ENCODE peak calls at places on chromosomes 1 and 21, in four cellular contexts. N is H9, D is GM23248, A is Peyer's patch. R is an unnamed sample.

GRCh38 chr1:74508449-74508848 is 4.0 kb downstream of the LRRC53 start:
- DNase-seq in N (peak; percentile 31), D (no peak), A (no peak), R (no peak)

GRCh38 chr1:18440385-18441226 is 40.1 kb upstream of the KLHDC7A start:
- DNase-seq in N (no peak), D (no peak), A (no peak), R (no peak)

GRCh38 chr1:64686828-64687724 is 57.8 kb upstream of the RAVER2 start:
- DNase-seq in N (no peak), D (peak; percentile 74), A (no peak), R (no peak)

GRCh38 chr1:16324456-16324890 is 27.8 kb downstream of the FBXO42 start:
- DNase-seq in N (no peak), D (peak; percentile 90), A (no peak), R (no peak)

GRCh38 chr1:40532844-40533424 is 1.5 kb downstream of the ZNF684 start:
- DNase-seq in N (no peak), D (peak; percentile 66), A (no peak), R (peak; percentile 57)

GRCh38 chr1:98177751-98178150 is 256.9 kb upstream of the DPYD start:
- DNase-seq in N (no peak), D (no peak), A (no peak), R (no peak)

GRCh38 chr1:212656730-212657129 is 42.9 kb downstream of the BATF3 start:
- DNase-seq in N (no peak), D (peak; percentile 18), A (no peak), R (no peak)

GRCh38 chr1:36486436-36487335 is 4.0 kb upstream of the CSF3R start:
- DNase-seq in N (no peak), D (no peak), A (peak; percentile 45), R (no peak)

GRCh38 chr1:212482352-212483153 is 49.8 kb downstream of the NENF start:
- DNase-seq in N (no peak), D (peak; percentile 46), A (no peak), R (no peak)

GRCh38 chr1:41318135-41318534 is 43.1 kb upstream of the FOXO6 start:
- DNase-seq in N (no peak), D (no peak), A (no peak), R (no peak)

GRCh38 chr1:207343675-207344074 is 22.2 kb downstream of the CD55 start:
- DNase-seq in N (no peak), D (no peak), A (no peak), R (no peak)

GRCh38 chr1:149936992-149937705 is 470 bp upstream of the MTMR11 start:
- DNase-seq in N (peak; percentile 72), D (peak; percentile 58), A (no peak), R (no peak)

GRCh38 chr1:36178479-36179219 is 22.7 kb downstream of the MAP7D1 start:
- DNase-seq in N (peak; percentile 98), D (no peak), A (no peak), R (no peak)

GRCh38 chr1:145714524-145715111 is 4.7 kb upstream of the CD160 start:
- DNase-seq in N (no peak), D (no peak), A (no peak), R (no peak)

GRCh38 chr1:228848406-228848805 is 113.1 kb downstream of the RHOU start:
- DNase-seq in N (no peak), D (no peak), A (no peak), R (no peak)

GRCh38 chr1:1969505-1969900 is 34.1 kb downstream of the CFAP74 start:
- DNase-seq in N (no peak), D (no peak), A (no peak), R (no peak)

GRCh38 chr1:11156958-11157357 is 32.2 kb upstream of the ANGPTL7 start:
- DNase-seq in N (no peak), D (no peak), A (no peak), R (no peak)

GRCh38 chr1:62306065-62306464 is 13.2 kb downstream of the KANK4 start:
- DNase-seq in N (no peak), D (no peak), A (no peak), R (no peak)

GRCh38 chr1:31793086-31793485 is 22.7 kb downstream of the SPOCD1 start:
- DNase-seq in N (peak; percentile 20), D (no peak), A (no peak), R (no peak)

GRCh38 chr1:11012260-11013159 is at the start of gene TARDBP:
- DNase-seq in N (peak; percentile 93), D (peak; percentile 95), A (peak; percentile 83), R (peak; percentile 61)

GRCh38 chr1:183143576-183144315 is 42.3 kb upstream of the LAMC2 start:
- DNase-seq in N (no peak), D (no peak), A (no peak), R (no peak)

GRCh38 chr21:44271558-44271957 is 9.9 kb upstream of the DNMT3L start:
- DNase-seq in N (no peak), D (no peak), A (no peak), R (no peak)

GRCh38 chr1:186708578-186709203 is 28.5 kb upstream of the PTGS2 start:
- DNase-seq in N (no peak), D (peak; percentile 65), A (no peak), R (no peak)

GRCh38 chr1:112318698-112319370 is 77.2 kb upstream of the CTTNBP2NL start:
- DNase-seq in N (no peak), D (no peak), A (no peak), R (no peak)

GRCh38 chr1:233668725-233669294 is 54.9 kb downstream of the KCNK1 start:
- DNase-seq in N (no peak), D (peak; percentile 89), A (no peak), R (peak; percentile 18)

GRCh38 chr1:61441723-61442262 is 283.1 kb downstream of the TM2D1 start:
- DNase-seq in N (no peak), D (no peak), A (no peak), R (no peak)

GRCh38 chr1:115459161-115459560 is 121.1 kb upstream of the NGF start:
- DNase-seq in N (no peak), D (no peak), A (no peak), R (no peak)

GRCh38 chr21:41477641-41478318 is 30.2 kb downstream of the TMPRSS2 start:
- DNase-seq in N (peak; percentile 73), D (no peak), A (no peak), R (no peak)

GRCh38 chr1:192477630-192478029 is 97.9 kb upstream of the RGS1 start:
- DNase-seq in N (no peak), D (peak; percentile 70), A (no peak), R (no peak)

GRCh38 chr1:198788561-198789064 is 149.8 kb downstream of the PTPRC start:
- DNase-seq in N (peak; percentile 71), D (no peak), A (no peak), R (no peak)

R was measured in GM12864.